ENCODE peak calls at places on chromosomes 16 and 17, in six cellular contexts. Y is NCI-H345, U is fibroblast of lung, W is heart left ventricle, G is NCI-H1436, C is tibial nerve. Q is an unnamed sample.

GRCh38 chr17:82383411-82383810 is 11.8 kb downstream of the UTS2R start:
- DNase-seq in W (no peak), Y (peak), G (no peak), C (no peak), U (no peak), Q (no peak)

GRCh38 chr17:77666881-77667395 is 291.6 kb upstream of the TNRC6C start:
- DNase-seq in C (no peak), G (no peak), W (no peak), U (no peak), Y (no peak), Q (no peak)

GRCh38 chr17:39194985-39195524 is 2.4 kb downstream of the CACNB1 start:
- DNase-seq in G (no peak), Y (no peak), U (no peak), C (no peak), W (no peak), Q (no peak)

GRCh38 chr17:79758260-79758659 is 19.7 kb upstream of the CBX2 start:
- DNase-seq in Y (no peak), G (no peak), W (no peak), C (no peak), U (no peak), Q (no peak)

GRCh38 chr16:14409563-14409962 is 220.5 kb downstream of the PARN start:
- DNase-seq in Y (no peak), G (no peak), U (peak), W (no peak), C (peak), Q (peak)

GRCh38 chr16:57352636-57353047 is 5.9 kb upstream of the CCL22 start:
- DNase-seq in G (no peak), U (no peak), C (no peak), Y (no peak), W (no peak), Q (no peak)

GRCh38 chr17:72726936-72727335 is 365.6 kb downstream of the SLC39A11 start:
- DNase-seq in W (no peak), G (no peak), C (no peak), U (peak), Y (peak), Q (no peak)

GRCh38 chr16:86307518-86307903 is 202.8 kb upstream of the FOXF1 start:
- DNase-seq in C (no peak), G (no peak), Y (no peak), U (peak), W (no peak), Q (peak)

GRCh38 chr17:17351356-17351891 is 48.3 kb downstream of the NT5M start:
- DNase-seq in Y (no peak), U (no peak), C (no peak), W (no peak), G (no peak), Q (no peak)

GRCh38 chr17:7558544-7559306 is at the start of gene TNFSF13:
- DNase-seq in U (no peak), Y (no peak), W (no peak), G (no peak), C (no peak), Q (no peak)

GRCh38 chr17:14330492-14330920 is 29.6 kb downstream of the HS3ST3B1 start:
- DNase-seq in U (peak), C (no peak), G (no peak), W (no peak), Y (no peak), Q (no peak)

GRCh38 chr17:49218941-49219913 is 8.7 kb downstream of the ABI3 start:
- DNase-seq in U (no peak), C (no peak), Y (no peak), W (peak), G (no peak), Q (no peak)

GRCh38 chr16:58638148-58639036 is 8.8 kb upstream of the CNOT1 start:
- DNase-seq in W (peak), Y (no peak), U (peak), C (no peak), G (no peak), Q (peak)

GRCh38 chr17:70352834-70353233 is 183.5 kb downstream of the KCNJ2 start:
- DNase-seq in U (no peak), C (no peak), Y (no peak), G (no peak), W (no peak), Q (no peak)

GRCh38 chr17:64357191-64357981 is 33.3 kb downstream of the PECAM1 start:
- DNase-seq in W (peak), G (no peak), U (peak), C (peak), Y (no peak), Q (peak)

GRCh38 chr16:49757744-49758069 is 98.2 kb downstream of the ZNF423 start:
- DNase-seq in W (no peak), U (no peak), G (no peak), C (no peak), Y (no peak), Q (no peak)

GRCh38 chr17:44205962-44206824 is 6.5 kb upstream of the ATXN7L3 start:
- DNase-seq in G (no peak), Y (no peak), U (no peak), C (no peak), W (no peak), Q (no peak)

GRCh38 chr16:16092925-16093624 is 130.2 kb downstream of the ABCC6 start:
- DNase-seq in Y (peak), C (no peak), W (no peak), U (peak), G (no peak), Q (no peak)

GRCh38 chr17:76686538-76687277 is 24.1 kb downstream of the MXRA7 start:
- DNase-seq in G (no peak), W (no peak), U (no peak), C (no peak), Y (no peak), Q (no peak)

GRCh38 chr16:15874745-15875314 is 13.6 kb downstream of the CEP20 start:
- DNase-seq in Y (peak), C (peak), G (no peak), U (peak), W (peak), Q (peak)

GRCh38 chr16:85342348-85342747 is 230.1 kb upstream of the CIBAR2 start:
- DNase-seq in Y (no peak), U (no peak), G (no peak), C (no peak), W (no peak), Q (no peak)

GRCh38 chr16:89042711-89043551 is 50.7 kb upstream of the ACSF3 start:
- DNase-seq in U (no peak), C (no peak), W (no peak), Y (no peak), G (no peak), Q (no peak)

GRCh38 chr16:82344157-82344556 is 174.1 kb upstream of the MPHOSPH6 start:
- DNase-seq in U (no peak), G (no peak), Y (peak), W (no peak), C (no peak), Q (no peak)

GRCh38 chr16:27985981-27986380 is 77.5 kb downstream of the GSG1L start:
- DNase-seq in G (no peak), C (no peak), Y (no peak), W (no peak), U (no peak), Q (no peak)

GRCh38 chr16:67541391-67542263 is 13.0 kb downstream of the RIPOR1 start:
- DNase-seq in G (no peak), U (peak), Y (no peak), C (no peak), W (no peak), Q (peak)

GRCh38 chr16:10907757-10908045 is 30.7 kb downstream of the CIITA start:
- DNase-seq in G (no peak), U (no peak), Y (no peak), W (no peak), C (no peak), Q (no peak)

GRCh38 chr16:69116911-69117310 is 11.5 kb downstream of the HAS3 start:
- DNase-seq in U (no peak), C (no peak), G (no peak), W (no peak), Y (no peak), Q (no peak)

GRCh38 chr16:15457390-15457789 is 23.0 kb downstream of the BMERB1 start:
- DNase-seq in Y (no peak), W (no peak), U (no peak), G (no peak), C (no peak), Q (no peak)

GRCh38 chr17:29565643-29566472 is 979 bp downstream of the ABHD15 start:
- DNase-seq in Y (peak), G (peak), C (peak), W (peak), U (no peak), Q (no peak)

GRCh38 chr17:7237761-7238417 is 1.4 kb downstream of the PHF23 start:
- DNase-seq in G (peak), W (peak), C (peak), Y (peak), U (peak), Q (peak)

GRCh38 chr16:87101903-87102302 is 215.3 kb downstream of the C16orf95 start:
- DNase-seq in G (no peak), U (peak), Y (no peak), C (no peak), W (no peak), Q (peak)

GRCh38 chr17:50043290-50044148 is 12.4 kb upstream of the ITGA3 start:
- DNase-seq in G (no peak), C (peak), Y (no peak), U (peak), W (no peak), Q (no peak)

Q was measured in MG63.